ENCODE peak calls at places on chromosomes 1 and 21, in four cellular contexts. G is WTC11, Y is HepG2, M is GM12878. Q is an unnamed sample.

GRCh38 chr1:87044840-87045239 is 130.4 kb downstream of the HS2ST1 start:
- DNase-seq in M (no peak), Y (no peak), G (no peak), Q (no peak)

GRCh38 chr1:232990176-232990723 is 39.8 kb downstream of the NTPCR start:
- DNase-seq in M (no peak), G (no peak), Y (no peak), Q (no peak)

GRCh38 chr1:100710881-100711660 is 8.5 kb upstream of the VCAM1 start:
- DNase-seq in G (no peak), Y (no peak), M (no peak), Q (no peak)

GRCh38 chr21:44431300-44431699 is 24.0 kb upstream of the LRRC3 start:
- DNase-seq in M (no peak), Y (no peak), G (no peak), Q (no peak)

GRCh38 chr1:20192871-20193411 is 6.6 kb upstream of the PLA2G2C start:
- DNase-seq in M (no peak), Y (no peak), G (no peak), Q (no peak)

GRCh38 chr1:116574581-116575291 is 3.9 kb upstream of the CD58 start:
- DNase-seq in Y (peak; percentile 53), G (peak; percentile 60), M (no peak), Q (peak; percentile 85)

GRCh38 chr1:86645866-86646647 is 58.3 kb upstream of the SH3GLB1 start:
- DNase-seq in M (no peak), G (no peak), Y (no peak), Q (no peak)

GRCh38 chr1:30242178-30242577 is 481.2 kb downstream of the MATN1 start:
- DNase-seq in M (no peak), Y (no peak), G (no peak), Q (no peak)

GRCh38 chr21:23543334-23543733 is 2063.9 kb downstream of the MRPL39 start:
- DNase-seq in M (no peak), Y (no peak), G (no peak), Q (no peak)

GRCh38 chr1:11616766-11617165 is 37.5 kb downstream of the FBXO2 start:
- DNase-seq in Y (no peak), M (no peak), G (no peak), Q (no peak)

GRCh38 chr1:35707253-35708178 is 11.2 kb downstream of the C1orf216 start:
- DNase-seq in G (peak; percentile 75), M (no peak), Y (no peak), Q (peak; percentile 82)

GRCh38 chr1:21762022-21762404 is 20.9 kb downstream of the USP48 start:
- DNase-seq in Y (no peak), M (peak; percentile 84), G (no peak), Q (no peak)

GRCh38 chr1:161088587-161089110 is 709 bp downstream of the NECTIN4 start:
- DNase-seq in G (no peak), Y (no peak), M (no peak), Q (no peak)
- TF ChIP-seq CBFB in G (no peak), Y (no peak), M (no peak), Q (no peak)

GRCh38 chr1:41073971-41074370 is 52.4 kb upstream of the SLFNL1 start:
- DNase-seq in G (no peak), Y (no peak), M (no peak), Q (no peak)

GRCh38 chr1:41072051-41072450 is 50.5 kb upstream of the SLFNL1 start:
- DNase-seq in G (no peak), M (no peak), Y (no peak), Q (no peak)
- TF ChIP-seq TCF7 in G (no peak), M (no peak), Y (no peak), Q (no peak)

DNA sequence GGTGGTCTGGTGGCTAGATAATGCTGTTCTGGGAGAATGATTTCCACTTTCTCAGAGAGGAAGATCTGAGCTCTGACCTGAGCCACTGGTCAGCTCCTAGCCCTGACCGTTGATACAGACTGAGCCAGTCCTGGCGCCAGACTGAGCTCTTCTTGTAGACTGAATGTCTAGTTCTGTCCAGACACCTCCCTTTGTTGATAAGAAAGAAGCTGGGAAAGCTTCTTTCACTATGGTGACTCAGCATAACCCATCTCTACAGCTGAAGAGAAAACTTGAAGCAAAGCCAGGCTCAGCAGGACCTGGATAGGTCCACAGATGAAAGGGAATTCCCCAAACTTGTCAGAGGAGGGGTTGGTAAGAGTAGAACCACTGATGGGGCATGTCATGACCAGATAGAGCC is 9.9 kb upstream of the TRABD2B start:
- DNase-seq in Y (peak; percentile 4), G (no peak), M (no peak), Q (no peak)
- TF ChIP-seq CBFB in Y (no peak), G (no peak), M (no peak), Q (no peak)

GRCh38 chr1:113860891-113861290 is 10.6 kb downstream of the PTPN22 start:
- DNase-seq in G (no peak), M (no peak), Y (no peak), Q (no peak)
- TF ChIP-seq TCF7 in G (no peak), M (no peak), Y (no peak), Q (no peak)

DNA sequence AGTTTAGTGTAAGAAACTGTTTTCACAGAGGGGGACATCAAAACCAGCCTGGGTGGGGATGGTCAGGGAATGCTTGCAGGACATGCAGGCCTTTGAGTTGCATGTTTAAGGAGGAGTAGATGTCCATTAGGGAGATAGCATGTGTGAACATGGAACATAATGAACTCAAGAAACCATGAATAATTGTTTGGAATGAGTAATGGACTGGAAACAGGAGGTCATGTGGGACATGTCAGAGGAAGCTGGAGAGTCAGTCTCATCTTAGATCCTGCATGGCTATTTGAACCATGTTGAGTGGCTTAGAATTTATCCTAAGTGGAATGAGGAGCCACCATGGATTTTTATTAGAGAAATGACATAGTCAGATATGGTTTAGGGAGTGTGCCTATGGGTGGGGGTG is 86.4 kb downstream of the RPE65 start:
- DNase-seq in G (no peak), M (no peak), Y (no peak), Q (no peak)
- TF ChIP-seq CBFB in G (no peak), M (no peak), Y (no peak), Q (no peak)

DNA sequence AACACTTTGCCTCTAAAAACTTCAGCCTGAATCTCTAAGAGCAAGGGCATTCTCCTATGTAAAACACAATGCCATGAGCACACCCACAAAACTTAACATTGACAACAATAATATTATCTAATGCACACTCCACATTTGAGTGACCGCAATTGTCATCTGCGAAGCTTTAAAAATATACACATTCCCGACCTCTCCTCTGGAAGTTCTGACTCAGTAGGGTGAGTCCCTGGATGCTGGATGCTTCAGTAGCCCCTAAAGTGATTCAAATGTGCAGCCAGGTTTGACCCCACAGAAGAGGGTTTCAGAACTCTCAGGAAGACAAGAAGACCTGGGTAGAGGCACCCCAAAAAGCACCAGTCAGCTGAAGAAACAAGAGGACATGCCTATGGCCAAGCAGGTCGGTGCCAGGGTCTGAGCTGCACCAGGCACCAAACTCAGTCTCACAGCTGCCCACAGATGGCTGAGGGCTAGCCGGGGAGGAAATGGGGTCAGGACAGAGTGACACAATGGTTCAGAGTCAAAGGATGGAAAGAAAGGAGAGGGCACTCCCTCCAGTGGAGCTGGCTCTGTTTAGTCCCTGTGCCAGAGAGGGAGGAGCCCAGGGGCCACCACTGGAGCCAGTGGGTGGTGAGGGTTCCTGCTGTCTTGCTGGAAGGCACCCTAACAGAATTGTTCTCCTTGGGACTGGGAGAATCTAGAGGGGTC is 17.4 kb downstream of the PIK3C2B start:
- DNase-seq in M (no peak), Y (no peak), G (no peak), Q (no peak)
- TF ChIP-seq TCF7 in M (no peak), Y (no peak), G (no peak), Q (no peak)

DNA sequence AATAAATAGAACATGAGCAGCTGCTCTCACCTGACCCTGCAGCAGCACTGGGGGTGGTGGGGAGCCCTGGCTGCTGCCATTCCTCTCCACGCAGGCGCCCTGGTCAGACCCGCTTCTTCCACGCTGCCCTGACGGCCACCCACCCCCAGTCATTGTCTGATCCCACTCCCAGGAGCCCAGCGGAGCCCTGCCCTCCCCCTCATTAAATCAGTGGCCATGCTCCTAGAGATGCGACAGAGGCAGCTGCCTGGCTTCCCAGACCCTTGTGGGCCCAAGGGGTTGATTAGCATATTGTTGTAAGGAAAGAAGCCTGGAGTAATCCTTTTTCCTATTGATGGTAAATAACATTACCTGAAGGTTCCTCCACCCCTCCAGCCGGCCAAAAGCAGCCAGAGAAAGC is 301.5 kb downstream of the RRAGC start:
- DNase-seq in G (peak; percentile 35), Y (no peak), M (no peak), Q (no peak)
- TF ChIP-seq CBFB in G (no peak), Y (no peak), M (no peak), Q (no peak)

GRCh38 chr1:212727386-212728181 is 27.9 kb upstream of the BATF3 start:
- DNase-seq in M (no peak), G (no peak), Y (no peak), Q (no peak)
- TF ChIP-seq TCF7 in M (no peak), G (no peak), Y (no peak), Q (no peak)

DNA sequence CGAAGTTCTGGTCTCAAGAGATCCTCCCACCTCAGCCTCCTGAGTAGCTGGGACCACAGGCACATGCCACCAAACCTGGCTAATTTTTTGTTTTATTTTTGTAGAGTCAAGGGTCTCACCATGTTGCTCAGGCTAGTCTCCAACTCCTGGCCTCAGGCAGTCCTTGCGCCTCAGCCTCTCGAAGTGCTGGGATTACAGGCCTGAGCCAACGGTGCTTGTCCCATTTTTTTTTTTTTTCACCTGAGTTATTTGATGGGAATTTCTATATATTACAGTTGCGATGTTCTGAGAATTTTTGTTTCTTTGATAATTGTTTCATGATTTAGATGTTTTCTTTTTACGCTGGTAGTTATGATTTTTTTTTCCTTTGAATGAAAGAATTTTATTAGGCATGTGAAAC is 2.5 kb downstream of the RABGAP1L start:
- DNase-seq in G (no peak), Y (no peak), M (no peak), Q (no peak)
- TF ChIP-seq CBFB in G (no peak), Y (no peak), M (no peak), Q (no peak)

Q was measured in K562.